ENCODE peak calls at places on chromosomes 6 and 20, in four cellular contexts. One of them, this sample, is unnamed.

GRCh38 chr6:108622601-108623335 is 62.1 kb downstream of the FOXO3 start:
- DNase-seq in GM23338: no peak
- DNase-seq in endothelial cell: no peak
- DNase-seq in nephron progenitor cell: no peak
- DNase-seq in this sample: no peak

GRCh38 chr6:45574885-45575284 is 197.2 kb upstream of the SUPT3H start:
- DNase-seq in GM23338: no peak
- DNase-seq in endothelial cell: no peak
- DNase-seq in nephron progenitor cell: no peak
- DNase-seq in this sample: no peak

GRCh38 chr20:24828992-24829648 is 119.9 kb upstream of the CST7 start:
- DNase-seq in GM23338: no peak
- DNase-seq in endothelial cell: no peak
- DNase-seq in nephron progenitor cell: no peak
- DNase-seq in this sample: no peak

GRCh38 chr20:45934046-45934586 is 367 bp upstream of the PCIF1 start:
- DNase-seq in GM23338: peak; percentile 77
- DNase-seq in endothelial cell: no peak
- DNase-seq in nephron progenitor cell: peak; percentile 74
- DNase-seq in this sample: no peak

GRCh38 chr6:87736809-87737540 is 34.9 kb upstream of the AKIRIN2 start:
- DNase-seq in GM23338: no peak
- DNase-seq in endothelial cell: no peak
- DNase-seq in nephron progenitor cell: no peak
- DNase-seq in this sample: no peak

GRCh38 chr6:30960907-30961673 is 20.3 kb downstream of the MUCL3 start:
- DNase-seq in GM23338: no peak
- DNase-seq in endothelial cell: no peak
- DNase-seq in nephron progenitor cell: no peak
- DNase-seq in this sample: no peak

GRCh38 chr6:168137024-168137423 is 58.0 kb upstream of the FRMD1 start:
- DNase-seq in GM23338: no peak
- DNase-seq in endothelial cell: no peak
- DNase-seq in nephron progenitor cell: no peak
- DNase-seq in this sample: no peak

GRCh38 chr20:44703183-44703925 is 11.8 kb upstream of the CCN5 start:
- DNase-seq in GM23338: no peak
- DNase-seq in endothelial cell: no peak
- DNase-seq in nephron progenitor cell: no peak
- DNase-seq in this sample: no peak

GRCh38 chr6:75449625-75450206 is 43.9 kb downstream of the FILIP1 start:
- DNase-seq in GM23338: no peak
- DNase-seq in endothelial cell: no peak
- DNase-seq in nephron progenitor cell: no peak
- DNase-seq in this sample: no peak

GRCh38 chr6:106825156-106825555 is 149.4 kb downstream of the CD24 start:
- DNase-seq in GM23338: no peak
- DNase-seq in endothelial cell: no peak
- DNase-seq in nephron progenitor cell: no peak
- DNase-seq in this sample: no peak

GRCh38 chr6:89208551-89208950 is 8.6 kb downstream of the GABRR1 start:
- DNase-seq in GM23338: no peak
- DNase-seq in endothelial cell: no peak
- DNase-seq in nephron progenitor cell: no peak
- DNase-seq in this sample: no peak

GRCh38 chr20:23024701-23025100 is 10.4 kb upstream of the SSTR4 start:
- DNase-seq in GM23338: no peak
- DNase-seq in endothelial cell: no peak
- DNase-seq in nephron progenitor cell: no peak
- DNase-seq in this sample: no peak

GRCh38 chr20:47250360-47250759 is 106.1 kb downstream of the ZMYND8 start:
- DNase-seq in GM23338: no peak
- DNase-seq in endothelial cell: no peak
- DNase-seq in nephron progenitor cell: no peak
- DNase-seq in this sample: no peak

GRCh38 chr6:169250660-169251059 is 3.0 kb downstream of the THBS2 start:
- DNase-seq in GM23338: peak; percentile 60
- DNase-seq in endothelial cell: no peak
- DNase-seq in nephron progenitor cell: no peak
- DNase-seq in this sample: peak; percentile 21

GRCh38 chr6:39203804-39204495 is 25.3 kb downstream of the KCNK5 start:
- DNase-seq in GM23338: peak; percentile 46
- DNase-seq in endothelial cell: no peak
- DNase-seq in nephron progenitor cell: no peak
- DNase-seq in this sample: no peak

GRCh38 chr20:56217820-56218219 is 30.7 kb upstream of the MC3R start:
- DNase-seq in GM23338: no peak
- DNase-seq in endothelial cell: no peak
- DNase-seq in nephron progenitor cell: no peak
- DNase-seq in this sample: no peak

GRCh38 chr20:48285656-48286055 is 500.4 kb upstream of the SULF2 start:
- DNase-seq in GM23338: no peak
- DNase-seq in endothelial cell: no peak
- DNase-seq in nephron progenitor cell: no peak
- DNase-seq in this sample: no peak

GRCh38 chr6:88806728-88807127 is 156.7 kb downstream of the RNGTT start:
- DNase-seq in GM23338: no peak
- DNase-seq in endothelial cell: no peak
- DNase-seq in nephron progenitor cell: no peak
- DNase-seq in this sample: no peak

GRCh38 chr6:3835055-3835731 is 14.0 kb upstream of the FAM50B start:
- DNase-seq in GM23338: peak; percentile 40
- DNase-seq in endothelial cell: no peak
- DNase-seq in nephron progenitor cell: no peak
- DNase-seq in this sample: no peak
- TF ChIP-seq CTCF in GM23338: peak; percentile 28
- TF ChIP-seq CTCF in endothelial cell: no peak
- TF ChIP-seq CTCF in nephron progenitor cell: no peak
- TF ChIP-seq CTCF in this sample: no peak

DNA sequence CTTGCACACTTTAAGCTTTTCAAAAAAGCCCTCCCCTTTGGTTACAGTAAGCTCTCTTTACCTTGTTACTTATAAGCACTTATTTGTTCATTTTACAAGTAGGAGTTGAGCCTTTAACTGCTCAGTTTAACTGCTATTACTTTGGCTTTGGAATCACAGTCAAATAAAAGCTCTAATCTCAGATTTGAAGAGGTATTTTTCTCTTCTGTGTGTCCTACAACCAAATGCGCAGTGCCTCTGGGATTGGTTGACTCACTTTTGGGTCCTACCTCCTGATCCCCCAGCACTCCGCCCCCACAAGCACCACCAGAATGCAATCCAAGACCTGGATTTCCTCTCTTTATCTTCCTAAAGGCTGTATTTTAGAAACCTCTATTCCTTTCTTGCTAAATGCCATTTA is 2.5 kb downstream of the NCOA7 start:
- DNase-seq in GM23338: peak; percentile 56
- DNase-seq in endothelial cell: no peak
- DNase-seq in nephron progenitor cell: no peak
- DNase-seq in this sample: no peak
- TF ChIP-seq CTCF in GM23338: no peak
- TF ChIP-seq CTCF in endothelial cell: no peak
- TF ChIP-seq CTCF in nephron progenitor cell: no peak
- TF ChIP-seq CTCF in this sample: no peak

GRCh38 chr6:40586369-40586768 is 795 bp downstream of the LRFN2 start:
- DNase-seq in GM23338: no peak
- DNase-seq in endothelial cell: peak; percentile 14
- DNase-seq in nephron progenitor cell: peak; percentile 14
- DNase-seq in this sample: no peak

GRCh38 chr6:40588480-40588879 is 1.3 kb upstream of the LRFN2 start:
- DNase-seq in GM23338: no peak
- DNase-seq in endothelial cell: no peak
- DNase-seq in nephron progenitor cell: no peak
- DNase-seq in this sample: no peak

GRCh38 chr6:40587240-40588069 is at the start of gene LRFN2:
- DNase-seq in GM23338: peak; percentile 90
- DNase-seq in endothelial cell: peak; percentile 93
- DNase-seq in nephron progenitor cell: peak; percentile 92
- DNase-seq in this sample: no peak

GRCh38 chr6:40586800-40587201 is 363 bp downstream of the LRFN2 start:
- DNase-seq in GM23338: no peak
- DNase-seq in endothelial cell: peak; percentile 30
- DNase-seq in nephron progenitor cell: peak; percentile 46
- DNase-seq in this sample: no peak

GRCh38 chr6:40588070-40588384 is 863 bp upstream of the LRFN2 start:
- DNase-seq in GM23338: no peak
- DNase-seq in endothelial cell: no peak
- DNase-seq in nephron progenitor cell: no peak
- DNase-seq in this sample: no peak
- TF ChIP-seq CTCF in GM23338: no peak
- TF ChIP-seq CTCF in endothelial cell: no peak
- TF ChIP-seq CTCF in nephron progenitor cell: no peak
- TF ChIP-seq CTCF in this sample: no peak

DNA sequence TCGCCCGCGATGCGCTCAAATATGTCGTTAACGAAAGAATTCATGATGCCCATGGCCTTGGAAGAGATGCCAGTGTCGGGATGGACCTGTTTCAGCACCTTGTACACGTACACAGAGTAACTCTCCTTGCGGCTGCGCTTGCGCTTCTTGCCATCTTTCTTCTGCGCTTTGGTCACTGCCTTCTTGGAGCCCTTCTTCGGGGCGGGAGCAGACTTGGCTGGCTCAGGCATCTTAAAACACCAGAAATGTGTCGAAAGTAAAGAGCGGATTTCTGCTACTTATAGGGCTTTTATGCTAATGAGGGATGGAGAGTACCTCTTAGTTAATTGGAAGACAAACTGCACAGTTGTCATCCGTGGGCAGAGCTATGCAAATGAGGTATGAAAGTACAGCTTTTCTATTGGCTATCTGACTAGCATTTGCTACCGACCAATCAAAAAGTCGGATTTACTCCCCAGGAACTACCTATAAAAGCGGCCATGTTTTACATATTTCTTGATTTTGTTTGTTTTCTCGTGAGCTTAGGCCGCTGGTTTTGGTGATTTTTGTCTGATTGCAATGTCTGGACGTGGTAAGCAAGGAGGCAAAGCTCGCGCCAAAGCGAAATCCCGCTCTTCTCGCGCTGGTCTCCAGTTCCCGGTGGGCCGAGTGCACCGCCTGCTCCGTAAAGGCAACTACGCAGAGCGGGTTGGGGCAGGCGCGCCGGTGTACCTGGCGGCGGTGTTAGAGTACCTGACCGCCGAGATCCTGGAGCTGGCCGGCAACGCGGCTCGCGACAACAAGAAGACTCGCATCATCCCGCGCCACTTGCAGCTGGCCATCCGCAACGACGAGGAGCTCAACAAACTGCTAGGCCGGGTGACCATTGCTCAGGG is 36.7 kb downstream of the HFE start:
- DNase-seq in GM23338: peak; percentile 97
- DNase-seq in endothelial cell: peak; percentile 63
- DNase-seq in nephron progenitor cell: peak; percentile 67
- DNase-seq in this sample: no peak
- TF ChIP-seq CTCF in GM23338: no peak
- TF ChIP-seq CTCF in endothelial cell: no peak
- TF ChIP-seq CTCF in nephron progenitor cell: no peak
- TF ChIP-seq CTCF in this sample: no peak

DNA sequence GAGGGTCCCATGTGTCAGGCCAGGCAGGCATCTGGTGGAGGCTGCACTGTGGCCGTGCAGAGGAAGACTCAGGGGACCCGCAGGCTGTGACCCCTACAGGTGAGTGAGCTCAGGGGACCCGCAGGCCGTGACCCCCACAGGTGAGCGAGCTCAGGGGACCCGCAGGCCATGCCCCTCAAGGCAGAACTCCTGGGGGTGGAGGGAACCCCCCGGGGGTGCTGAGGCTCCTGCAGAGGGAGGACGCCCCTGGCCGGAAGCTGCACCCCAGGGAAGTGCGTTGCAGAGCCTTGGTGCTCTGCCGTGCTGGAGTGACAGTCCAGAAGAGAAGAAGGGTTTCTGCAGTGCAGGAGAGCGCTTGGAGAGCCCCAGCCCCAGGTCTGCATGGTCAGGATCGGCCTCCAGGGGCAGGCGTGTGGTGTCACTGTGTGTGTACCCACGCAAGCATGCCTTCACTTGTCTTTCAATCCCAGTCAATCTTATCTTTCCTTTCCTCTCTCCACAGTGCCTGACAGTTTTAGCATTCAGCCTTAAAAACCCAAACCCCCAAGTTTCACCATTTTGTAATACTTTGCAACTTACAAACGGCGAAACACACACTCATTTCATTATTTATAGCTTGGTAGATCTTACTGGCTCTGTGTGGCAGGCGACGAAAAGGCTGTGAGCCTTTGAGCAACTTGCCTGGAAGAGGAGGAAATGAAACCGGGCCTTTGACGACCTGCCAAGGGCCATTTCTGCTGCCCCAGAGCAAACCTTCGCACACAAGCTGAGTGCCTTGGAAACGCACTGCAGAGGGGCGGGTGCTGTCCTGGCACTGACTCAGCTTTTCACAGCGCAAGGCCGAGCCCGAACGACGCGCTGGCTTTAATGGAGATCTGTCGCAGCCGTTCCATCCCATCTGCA is 101.4 kb upstream of the AGPAT4 start:
- DNase-seq in GM23338: peak; percentile 67
- DNase-seq in endothelial cell: peak; percentile 30
- DNase-seq in nephron progenitor cell: peak; percentile 23
- DNase-seq in this sample: no peak
- TF ChIP-seq CTCF in GM23338: peak; percentile 34
- TF ChIP-seq CTCF in endothelial cell: no peak
- TF ChIP-seq CTCF in nephron progenitor cell: peak; percentile 19
- TF ChIP-seq CTCF in this sample: no peak

This sample was measured in omental fat pad.